ENCODE peak calls at places on chromosomes 3 and 15, in six cellular contexts. E is CD4-positive, alpha-beta T cell; V is stimulated activated CD4-positive, alpha-beta T cell treated with anti-CD3 and anti-CD28 coated beads, Interleukin-2, amount 100 ng/mL, for 48 hours; T is stimulated activated naive CD8-positive, alpha-beta T cell treated with anti-CD3 and anti-CD28 coated beads, Interleukin-15, Interleukin-2, amounts not matched to agents 100 U/mL and 50 U/mL, for 24 hours; Y is kidney tubule cell; O is uterus. S is an unnamed sample.

GRCh38 chr15:76916369-76916768 is 11.2 kb upstream of the SCAPER start:
- DNase-seq in V (no peak), Y (no peak), T (no peak), E (no peak), O (no peak), S (no peak)

GRCh38 chr3:189165092-189165491 is 6.7 kb upstream of the TPRG1 start:
- DNase-seq in E (no peak), O (no peak), V (no peak), Y (no peak), T (no peak), S (no peak)

GRCh38 chr3:29279830-29280229 is 1.0 kb upstream of the RBMS3 start:
- DNase-seq in V (no peak), Y (no peak), T (no peak), O (peak; percentile 16), E (no peak), S (peak; percentile 14)

GRCh38 chr15:78103406-78104118 is 11.2 kb downstream of the SH2D7 start:
- DNase-seq in T (peak; percentile 71), Y (no peak), V (peak; percentile 52), E (peak; percentile 35), O (no peak), S (no peak)

GRCh38 chr15:83837946-83838571 is 184.1 kb downstream of the ADAMTSL3 start:
- DNase-seq in E (no peak), V (no peak), O (no peak), T (peak; percentile 8), Y (peak; percentile 58), S (peak; percentile 16)

GRCh38 chr3:31934866-31935265 is 46.2 kb downstream of the OSBPL10 start:
- DNase-seq in O (no peak), V (no peak), T (no peak), Y (no peak), E (no peak), S (no peak)

GRCh38 chr3:49199244-49199899 is 28.0 kb downstream of the KLHDC8B start:
- DNase-seq in V (peak; percentile 4), O (peak; percentile 92), Y (peak; percentile 69), E (no peak), T (peak; percentile 17), S (no peak)

GRCh38 chr15:59292393-59292792 is 80.3 kb downstream of the MYO1E start:
- DNase-seq in Y (peak; percentile 59), V (no peak), T (no peak), E (no peak), O (no peak), S (peak; percentile 24)

GRCh38 chr3:151770941-151771340 is 37.2 kb downstream of the AADACL2 start:
- DNase-seq in O (no peak), V (no peak), E (no peak), Y (no peak), T (no peak), S (no peak)

GRCh38 chr3:52769786-52770445 is 824 bp downstream of the NEK4 start:
- DNase-seq in O (no peak), T (no peak), E (no peak), V (no peak), Y (peak; percentile 18), S (peak; percentile 49)

GRCh38 chr15:67601008-67601620 is 58.6 kb downstream of the MAP2K5 start:
- DNase-seq in V (no peak), T (no peak), O (no peak), Y (no peak), E (no peak), S (no peak)

GRCh38 chr3:187025656-187026320 is 95.5 kb downstream of the ST6GAL1 start:
- DNase-seq in Y (peak; percentile 43), T (peak; percentile 60), O (no peak), V (peak; percentile 33), E (peak; percentile 31), S (no peak)

GRCh38 chr3:127485396-127486170 is 105.0 kb downstream of the TPRA1 start:
- DNase-seq in V (no peak), Y (no peak), E (no peak), T (no peak), O (no peak), S (no peak)

GRCh38 chr3:46864051-46864881 is 1.0 kb upstream of the MYL3 start:
- DNase-seq in T (no peak), V (no peak), O (no peak), E (no peak), Y (no peak), S (no peak)

GRCh38 chr15:38559131-38559530 is 5.5 kb downstream of the RASGRP1 start:
- DNase-seq in E (no peak), Y (no peak), V (no peak), T (no peak), O (no peak), S (no peak)

GRCh38 chr3:21310176-21310575 is 440.8 kb downstream of the ZNF385D start:
- DNase-seq in V (no peak), O (no peak), Y (no peak), T (no peak), E (no peak), S (no peak)

GRCh38 chr3:134367869-134368750 is 6.1 kb downstream of the AMOTL2 start:
- DNase-seq in V (no peak), E (no peak), Y (peak; percentile 2), O (no peak), T (no peak), S (no peak)

GRCh38 chr3:131596884-131597283 is 94.1 kb upstream of the MRPL3 start:
- DNase-seq in V (no peak), Y (peak; percentile 31), O (no peak), T (no peak), E (no peak), S (no peak)

S was measured in kidney glomerular epithelial cell.